ENCODE peak calls at places on chromosomes 2 and 18, in eight cellular contexts. C, Q, V, U, G, J, T and B are unnamed samples.

GRCh38 chr2:100919316-100919715 is 82.8 kb upstream of the RPL31 start:
- DNase-seq in C (no peak), Q (peak), V (no peak), U (no peak), G (no peak), J (no peak), T (no peak), B (no peak)

GRCh38 chr18:68714356-68714706 is 577 bp downstream of the TMX3 start:
- DNase-seq in C (no peak), Q (peak), V (no peak), U (no peak), G (no peak), J (no peak), T (no peak), B (peak)

GRCh38 chr2:38740851-38741541 is 10.2 kb downstream of the SRSF7 start:
- DNase-seq in C (peak), Q (peak), V (no peak), U (no peak), G (peak), J (no peak), T (no peak), B (no peak)

GRCh38 chr2:197782121-197782520 is 3.0 kb downstream of the BOLL start:
- DNase-seq in C (no peak), Q (no peak), V (no peak), U (no peak), G (no peak), J (no peak), T (no peak), B (no peak)

GRCh38 chr2:19086351-19086750 is 272.1 kb downstream of the OSR1 start:
- DNase-seq in C (no peak), Q (peak), V (no peak), U (no peak), G (no peak), J (no peak), T (no peak), B (no peak)

GRCh38 chr18:78352905-78353304 is 626.7 kb upstream of the SALL3 start:
- DNase-seq in C (no peak), Q (peak), V (no peak), U (no peak), G (no peak), J (no peak), T (no peak), B (peak)

GRCh38 chr2:1628893-1629292 is 115.4 kb downstream of the PXDN start:
- DNase-seq in C (peak), Q (no peak), V (no peak), U (peak), G (peak), J (no peak), T (peak), B (no peak)

GRCh38 chr2:128310761-128311160 is 7.9 kb downstream of the HS6ST1 start:
- DNase-seq in C (no peak), Q (no peak), V (no peak), U (no peak), G (no peak), J (no peak), T (no peak), B (peak)

GRCh38 chr18:65516209-65516608 is 234.6 kb upstream of the CDH7 start:
- DNase-seq in C (no peak), Q (no peak), V (no peak), U (no peak), G (no peak), J (no peak), T (no peak), B (no peak)

GRCh38 chr2:166163775-166164174 is 36.0 kb upstream of the SCN1A start:
- DNase-seq in C (no peak), Q (no peak), V (no peak), U (no peak), G (no peak), J (no peak), T (peak), B (no peak)

GRCh38 chr2:68465081-68465916 is 1.8 kb downstream of the FBXO48 start:
- DNase-seq in C (no peak), Q (no peak), V (peak), U (peak), G (peak), J (no peak), T (no peak), B (no peak)

GRCh38 chr2:219567131-219567530 is 4.2 kb downstream of the OBSL1 start:
- DNase-seq in C (no peak), Q (no peak), V (no peak), U (no peak), G (no peak), J (no peak), T (no peak), B (no peak)

GRCh38 chr2:235056768-235057167 is 105.0 kb downstream of the SH3BP4 start:
- DNase-seq in C (no peak), Q (no peak), V (no peak), U (no peak), G (no peak), J (no peak), T (no peak), B (no peak)

GRCh38 chr2:216603010-216603883 is 30.0 kb upstream of the IGFBP2 start:
- DNase-seq in C (no peak), Q (no peak), V (no peak), U (no peak), G (no peak), J (no peak), T (no peak), B (no peak)

GRCh38 chr2:105875241-105875640 is 130.5 kb downstream of the NCK2 start:
- DNase-seq in C (no peak), Q (no peak), V (no peak), U (no peak), G (no peak), J (no peak), T (no peak), B (no peak)

GRCh38 chr2:39603436-39603835 is 62.3 kb upstream of the TMEM178A start:
- DNase-seq in C (no peak), Q (no peak), V (no peak), U (no peak), G (peak), J (no peak), T (no peak), B (no peak)

GRCh38 chr2:60306231-60306861 is 247.1 kb downstream of the BCL11A start:
- DNase-seq in C (no peak), Q (no peak), V (no peak), U (peak), G (no peak), J (no peak), T (no peak), B (no peak)

GRCh38 chr2:182646763-182647498 is 69.1 kb upstream of the DNAJC10 start:
- DNase-seq in C (no peak), Q (no peak), V (no peak), U (no peak), G (no peak), J (no peak), T (no peak), B (no peak)

GRCh38 chr2:147860009-147860408 is 15.2 kb downstream of the ACVR2A start:
- DNase-seq in C (no peak), Q (peak), V (no peak), U (no peak), G (no peak), J (no peak), T (no peak), B (peak)

GRCh38 chr2:18719978-18720775 is 130.8 kb upstream of the NT5C1B start:
- DNase-seq in C (no peak), Q (no peak), V (no peak), U (no peak), G (peak), J (no peak), T (no peak), B (no peak)

GRCh38 chr2:202378001-202378400 is 1.9 kb downstream of the BMPR2 start:
- DNase-seq in C (no peak), Q (no peak), V (no peak), U (no peak), G (peak), J (no peak), T (no peak), B (no peak)

GRCh38 chr2:182616471-182617393 is 99.3 kb upstream of the DNAJC10 start:
- DNase-seq in C (no peak), Q (no peak), V (no peak), U (no peak), G (peak), J (no peak), T (no peak), B (no peak)

GRCh38 chr2:105797298-105797819 is 52.6 kb downstream of the NCK2 start:
- DNase-seq in C (no peak), Q (no peak), V (no peak), U (no peak), G (peak), J (no peak), T (no peak), B (no peak)

GRCh38 chr2:41963661-41964525 is 83.9 kb upstream of the PKDCC start:
- DNase-seq in C (peak), Q (peak), V (no peak), U (no peak), G (peak), J (no peak), T (no peak), B (no peak)

GRCh38 chr2:170869036-170869435 is 52.3 kb downstream of the GAD1 start:
- DNase-seq in C (no peak), Q (no peak), V (no peak), U (no peak), G (no peak), J (no peak), T (no peak), B (no peak)

GRCh38 chr18:63553117-63553516 is 10.9 kb downstream of the SERPINB12 start:
- DNase-seq in C (no peak), Q (no peak), V (no peak), U (peak), G (peak), J (peak), T (peak), B (no peak)

GRCh38 chr2:88874063-88874657 is 182.7 kb downstream of the RPIA start:
- DNase-seq in C (no peak), Q (peak), V (peak), U (no peak), G (peak), J (peak), T (no peak), B (peak)

GRCh38 chr2:204731996-204732395 is 186.7 kb downstream of the PARD3B start:
- DNase-seq in C (no peak), Q (no peak), V (no peak), U (no peak), G (no peak), J (no peak), T (no peak), B (no peak)

GRCh38 chr2:40043191-40043590 is 264.1 kb upstream of the THUMPD2 start:
- DNase-seq in C (no peak), Q (no peak), V (no peak), U (no peak), G (peak), J (no peak), T (no peak), B (no peak)

GRCh38 chr18:9737814-9738160 is 29.7 kb downstream of the RAB31 start:
- DNase-seq in C (no peak), Q (no peak), V (no peak), U (no peak), G (peak), J (no peak), T (no peak), B (no peak)

GRCh38 chr2:148298201-148298600 is 277.3 kb downstream of the MBD5 start:
- DNase-seq in C (no peak), Q (no peak), V (no peak), U (no peak), G (peak), J (no peak), T (no peak), B (no peak)

GRCh38 chr2:240789501-240790369 is 30.3 kb downstream of the KIF1A start:
- DNase-seq in C (peak), Q (no peak), V (no peak), U (no peak), G (no peak), J (no peak), T (no peak), B (no peak)

GRCh38 chr2:37324786-37325624 is at the start of gene PRKD3:
- DNase-seq in C (no peak), Q (no peak), V (no peak), U (no peak), G (peak), J (peak), T (peak), B (peak)

GRCh38 chr2:134246154-134246874 is 7.6 kb upstream of the MGAT5 start:
- DNase-seq in C (no peak), Q (peak), V (no peak), U (no peak), G (no peak), J (no peak), T (no peak), B (peak)

GRCh38 chr2:196314780-196315179 is 143.4 kb upstream of the STK17B start:
- DNase-seq in C (peak), Q (no peak), V (no peak), U (no peak), G (peak), J (no peak), T (no peak), B (no peak)

GRCh38 chr2:101002562-101003277 is 631 bp downstream of the RPL31 start:
- DNase-seq in C (no peak), Q (peak), V (no peak), U (no peak), G (peak), J (no peak), T (no peak), B (no peak)

GRCh38 chr2:239774933-239775622 is 250.1 kb downstream of the NDUFA10 start:
- DNase-seq in C (no peak), Q (no peak), V (no peak), U (no peak), G (no peak), J (no peak), T (no peak), B (no peak)

DNA sequence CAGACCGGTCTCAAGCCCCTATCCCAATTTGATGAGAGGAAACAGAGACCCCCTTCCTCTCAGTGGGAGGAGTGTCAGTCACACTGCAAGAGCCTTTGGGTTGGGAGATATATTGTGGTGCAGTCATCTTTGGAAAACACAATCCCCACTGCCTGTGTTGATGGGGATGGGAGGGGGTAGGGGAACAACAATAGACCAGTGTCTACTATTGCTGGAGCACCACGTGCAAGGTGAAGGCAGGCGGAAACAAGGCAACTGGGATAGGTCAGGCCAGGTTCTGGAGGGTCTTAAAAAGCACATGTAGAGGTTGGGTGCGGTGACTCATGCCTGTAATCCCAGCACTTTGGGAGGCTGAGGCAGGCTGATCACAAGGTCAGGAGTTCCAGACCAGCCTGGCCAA is 127.9 kb downstream of the ZFP36L2 start:
- DNase-seq in C (no peak), Q (no peak), V (no peak), U (no peak), G (no peak), J (no peak), T (no peak), B (no peak)
- H3K27ac ChIP-seq in C (no peak), Q (no peak), V (no peak), U (no peak), G (no peak), J (no peak), T (no peak), B (no peak)

DNA sequence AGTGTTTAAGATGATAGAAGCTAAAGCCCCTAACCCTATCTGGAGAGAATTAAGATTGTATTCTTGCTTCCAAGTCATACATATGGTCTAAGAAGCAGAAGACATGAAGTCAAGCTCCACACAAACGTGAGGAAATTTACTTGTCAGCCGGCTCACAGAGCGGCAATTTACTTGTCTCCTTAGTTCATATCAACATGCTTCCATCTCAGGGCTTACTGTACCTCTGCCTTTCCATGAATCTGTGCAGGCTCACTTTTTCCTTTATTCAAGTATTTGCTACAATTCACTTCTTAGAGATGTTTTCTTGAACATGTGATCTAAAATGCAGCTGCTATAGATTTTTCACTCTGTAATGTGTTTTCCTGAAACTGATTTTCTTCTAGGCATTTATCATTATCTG is 1386.4 kb downstream of the LRP1B start:
- DNase-seq in C (no peak), Q (no peak), V (no peak), U (no peak), G (no peak), J (no peak), T (no peak), B (no peak)
- H3K27ac ChIP-seq in C (no peak), Q (no peak), V (no peak), U (no peak), G (no peak), J (no peak), T (no peak), B (no peak)

DNA sequence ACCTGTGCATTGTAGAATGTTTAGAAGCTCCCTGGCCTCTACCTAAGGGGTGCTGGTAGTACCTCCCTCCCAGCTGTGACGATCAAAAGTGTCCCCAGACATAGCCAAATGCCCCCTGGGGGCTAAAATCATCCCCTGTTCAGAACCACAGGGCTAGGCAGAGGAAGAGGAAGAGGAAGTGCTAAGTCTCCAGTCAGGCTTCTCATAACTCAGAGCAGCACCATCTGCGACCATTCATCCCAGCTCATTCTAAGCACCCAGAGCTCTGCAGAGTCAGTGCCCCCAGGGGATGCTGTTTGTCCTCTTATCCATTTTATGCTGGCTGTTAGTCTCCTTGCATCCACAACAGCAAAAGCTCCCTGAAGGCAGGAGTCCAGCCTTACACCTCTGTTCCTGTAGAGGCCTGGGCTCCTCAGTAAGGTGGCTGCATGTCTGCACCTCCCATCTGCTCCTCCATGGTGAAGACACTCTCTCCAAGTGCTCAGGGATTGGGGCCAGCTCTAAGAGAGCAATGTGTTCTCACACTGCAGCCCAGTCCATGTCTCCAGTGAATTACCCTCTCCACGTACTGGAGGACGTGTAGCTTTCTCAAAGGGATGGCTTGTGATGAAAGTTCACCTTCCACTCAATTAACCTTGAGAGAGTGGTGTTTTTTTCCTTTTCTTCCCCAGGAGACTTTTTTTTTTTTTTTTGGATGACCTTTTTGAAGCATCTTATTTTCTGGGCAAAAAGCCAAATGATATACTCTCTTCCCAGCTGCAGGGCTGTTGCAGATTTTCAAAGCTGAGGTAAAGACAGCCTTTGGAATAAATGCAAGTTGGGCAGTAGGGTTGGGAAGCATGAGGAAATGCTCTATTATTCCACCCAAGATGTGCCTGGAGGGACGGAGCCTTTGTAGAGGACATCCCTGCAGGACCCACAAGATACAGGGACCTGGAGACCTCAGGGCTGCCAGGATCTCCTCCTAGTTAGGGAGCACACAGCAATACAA is 158.9 kb upstream of the SLC14A2 start:
- DNase-seq in C (no peak), Q (no peak), V (no peak), U (no peak), G (peak), J (no peak), T (no peak), B (no peak)
- H3K27ac ChIP-seq in C (peak), Q (no peak), V (no peak), U (no peak), G (no peak), J (no peak), T (no peak), B (no peak)

GRCh38 chr18:23835506-23835905 is 146.3 kb downstream of the LAMA3 start:
- DNase-seq in C (no peak), Q (no peak), V (no peak), U (no peak), G (no peak), J (no peak), T (no peak), B (no peak)
- H3K27ac ChIP-seq in C (no peak), Q (no peak), V (no peak), U (peak), G (peak), J (no peak), T (no peak), B (no peak)

DNA sequence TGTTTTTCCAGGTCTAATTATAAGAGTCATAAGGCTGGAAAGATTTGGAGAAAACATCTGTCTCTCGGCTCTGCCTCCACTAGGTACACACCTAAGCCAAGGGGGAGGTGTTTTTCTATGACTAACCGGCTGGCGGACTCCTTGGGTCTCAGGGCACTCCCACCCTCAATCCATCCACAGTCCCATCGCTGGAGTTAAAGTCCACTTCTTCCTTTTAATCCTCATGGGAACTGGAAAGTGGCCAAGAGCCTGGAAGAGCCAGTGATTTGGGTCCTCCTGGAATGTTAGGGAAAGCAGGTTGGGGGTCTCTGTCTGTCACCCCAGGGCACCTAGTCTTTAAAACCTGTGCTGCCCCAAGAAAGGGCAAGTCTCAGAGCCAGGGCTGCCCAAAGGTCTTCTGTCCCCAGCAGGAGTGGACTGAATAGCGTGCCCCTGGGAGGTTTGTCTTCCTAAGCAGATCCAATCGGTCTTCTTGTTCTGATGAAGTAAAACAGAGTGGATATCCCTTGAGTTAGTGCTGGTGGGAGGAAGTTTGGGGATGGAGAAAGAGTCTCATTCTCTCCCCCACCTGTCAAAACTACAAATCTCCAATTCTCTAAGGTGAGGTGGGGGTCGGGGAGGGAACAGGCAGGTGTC is 66.4 kb downstream of the MCFD2 start:
- DNase-seq in C (no peak), Q (no peak), V (no peak), U (no peak), G (peak), J (no peak), T (no peak), B (no peak)
- H3K27ac ChIP-seq in C (peak), Q (no peak), V (no peak), U (no peak), G (peak), J (no peak), T (peak), B (no peak)

GRCh38 chr18:58583569-58583968 is 45.3 kb downstream of the ALPK2 start:
- DNase-seq in C (no peak), Q (no peak), V (no peak), U (no peak), G (no peak), J (no peak), T (no peak), B (no peak)
- H3K27ac ChIP-seq in C (no peak), Q (peak), V (no peak), U (no peak), G (peak), J (no peak), T (no peak), B (no peak)

DNA sequence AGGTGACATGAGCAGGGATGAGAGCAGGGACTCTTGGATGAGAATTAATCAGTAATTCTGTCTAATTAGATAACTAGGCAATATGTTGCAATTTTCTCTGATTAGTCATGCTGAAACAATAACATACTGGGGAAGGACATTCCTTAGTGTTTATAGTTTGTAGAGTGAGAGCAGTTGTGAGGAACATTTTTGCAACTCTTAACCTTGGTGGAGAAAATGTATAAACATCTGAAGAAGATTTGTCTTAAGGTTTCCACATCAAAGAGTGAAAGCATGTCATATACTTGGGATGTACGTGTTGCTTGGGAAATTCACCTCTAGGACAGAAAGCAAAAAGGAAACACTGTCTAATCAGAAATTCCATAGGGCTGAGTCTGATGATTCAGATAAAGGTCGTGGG is 955.4 kb upstream of the FANCL start:
- DNase-seq in C (no peak), Q (no peak), V (no peak), U (no peak), G (peak), J (no peak), T (no peak), B (no peak)
- H3K27ac ChIP-seq in C (no peak), Q (no peak), V (no peak), U (no peak), G (no peak), J (no peak), T (no peak), B (no peak)